ENCODE peak calls at places on chromosomes 11 and 22, in seven cellular contexts. X is GM12891, O is GM12878, Y is SK-N-SH, H is HepG2, K is H1, M is K562. E is an unnamed sample.

GRCh38 chr11:121328967-121329653 is 36.5 kb downstream of the SC5D start:
- DNase-seq in X (no peak), O (no peak), Y (no peak), H (no peak), K (no peak), M (no peak), E (no peak)

GRCh38 chr11:2807801-2808241 is 77.8 kb downstream of the CDKN1C start:
- DNase-seq in X (no peak), O (no peak), Y (no peak), H (no peak), K (no peak), M (no peak), E (no peak)

GRCh38 chr11:44010789-44011251 is 37.0 kb upstream of the ACCSL start:
- DNase-seq in X (no peak), O (no peak), Y (no peak), H (no peak), K (no peak), M (no peak), E (no peak)

GRCh38 chr11:75339685-75340409 is 11.6 kb downstream of the ARRB1 start:
- DNase-seq in X (no peak), O (peak; percentile 43), Y (no peak), H (no peak), K (no peak), M (no peak), E (no peak)

GRCh38 chr11:7246179-7246578 is 5.5 kb upstream of the SYT9 start:
- DNase-seq in X (no peak), O (no peak), Y (no peak), H (no peak), K (no peak), M (no peak), E (no peak)

GRCh38 chr11:115304774-115305472 is 199.3 kb downstream of the CADM1 start:
- DNase-seq in X (no peak), O (no peak), Y (peak; percentile 13), H (no peak), K (no peak), M (no peak), E (no peak)

GRCh38 chr11:106681435-106681834 is 336.8 kb downstream of the GUCY1A2 start:
- DNase-seq in X (no peak), O (no peak), Y (no peak), H (no peak), K (no peak), M (no peak), E (no peak)

GRCh38 chr11:42770444-42771065 is 541.2 kb upstream of the API5 start:
- DNase-seq in X (peak; percentile 20), O (no peak), Y (peak; percentile 17), H (peak; percentile 30), K (peak; percentile 49), M (peak; percentile 8), E (peak; percentile 4)

GRCh38 chr11:72789493-72790131 is 4.2 kb downstream of the STARD10 start:
- DNase-seq in X (no peak), O (no peak), Y (peak; percentile 40), H (no peak), K (no peak), M (no peak), E (no peak)

GRCh38 chr11:19868871-19869270 is 156.2 kb downstream of the NAV2 start:
- DNase-seq in X (no peak), O (no peak), Y (no peak), H (no peak), K (no peak), M (no peak), E (no peak)

GRCh38 chr11:84923489-84923888 is 703.7 kb downstream of the DLG2 start:
- DNase-seq in X (no peak), O (no peak), Y (no peak), H (no peak), K (no peak), M (no peak), E (no peak)

GRCh38 chr22:22769434-22770279 is 118.0 kb upstream of the IGLL5 start:
- DNase-seq in X (no peak), O (no peak), Y (no peak), H (no peak), K (no peak), M (no peak), E (no peak)

GRCh38 chr22:49087163-49087562 is 740.5 kb downstream of the BRD1 start:
- DNase-seq in X (no peak), O (no peak), Y (no peak), H (no peak), K (no peak), M (no peak), E (no peak)

GRCh38 chr11:130706572-130706971 is 209.7 kb downstream of the SNX19 start:
- DNase-seq in X (no peak), O (no peak), Y (no peak), H (no peak), K (no peak), M (no peak), E (no peak)

GRCh38 chr11:58923300-58923788 is 15.9 kb upstream of the GLYATL1 start:
- DNase-seq in X (no peak), O (no peak), Y (peak; percentile 13), H (peak; percentile 13), K (peak; percentile 57), M (peak; percentile 41), E (no peak)

GRCh38 chr11:8593935-8594909 is at the start of gene STK33:
- DNase-seq in X (peak; percentile 80), O (no peak), Y (peak; percentile 85), H (peak; percentile 43), K (peak; percentile 88), M (no peak), E (peak; percentile 78)

GRCh38 chr22:18984564-18984963 is 48.5 kb upstream of the PRODH start:
- DNase-seq in X (no peak), O (no peak), Y (no peak), H (no peak), K (no peak), M (no peak), E (no peak)

GRCh38 chr11:5624489-5625278 is at the start of gene TRIM34:
- DNase-seq in X (peak; percentile 67), O (peak; percentile 90), Y (no peak), H (no peak), K (peak; percentile 53), M (peak; percentile 76), E (peak; percentile 64)

GRCh38 chr22:38262051-38262795 is 10.6 kb downstream of the TMEM184B start:
- DNase-seq in X (no peak), O (no peak), Y (peak; percentile 29), H (peak; percentile 54), K (peak; percentile 84), M (peak; percentile 50), E (peak; percentile 64)

DNA sequence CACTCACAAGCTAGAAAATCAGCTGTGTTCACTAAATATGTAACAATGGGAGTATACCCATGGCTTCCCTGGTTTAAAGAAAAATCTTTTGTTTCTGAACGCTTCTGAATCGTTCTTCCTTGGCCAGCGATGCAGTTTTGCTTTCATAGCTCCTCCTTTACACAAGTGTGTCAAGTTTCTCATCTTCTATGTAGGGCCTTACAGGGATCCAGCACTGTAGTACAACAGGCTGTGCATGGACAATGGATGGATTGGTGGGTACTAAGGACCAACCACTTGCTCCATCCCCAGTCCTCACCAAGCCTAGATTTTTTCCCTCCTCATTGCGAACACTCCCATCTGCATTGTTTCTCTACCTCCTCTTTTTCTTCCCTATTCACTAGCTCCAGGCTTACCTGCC is 24.3 kb upstream of the POU2AF2 start:
- DNase-seq in X (no peak), O (no peak), Y (no peak), H (no peak), K (no peak), M (no peak), E (no peak)
- TF ChIP-seq POLR2AphosphoS5 in X (no peak), O (no peak), Y (no peak), H (no peak), K (no peak), M (no peak), E (no peak)

GRCh38 chr11:110356769-110357671 is 60.6 kb upstream of the RDX start:
- DNase-seq in X (no peak), O (no peak), Y (no peak), H (peak; percentile 84), K (no peak), M (no peak), E (no peak)
- TF ChIP-seq TAF1 in X (no peak), O (no peak), Y (no peak), H (no peak), K (no peak), M (no peak), E (no peak)

GRCh38 chr22:25747245-25747944 is 5.4 kb downstream of the MYO18B start:
- DNase-seq in X (no peak), O (no peak), Y (peak; percentile 85), H (peak; percentile 35), K (no peak), M (peak; percentile 77), E (no peak)

GRCh38 chr22:25742918-25743708 is 1.1 kb downstream of the MYO18B start:
- DNase-seq in X (no peak), O (no peak), Y (no peak), H (no peak), K (no peak), M (peak; percentile 43), E (no peak)

GRCh38 chr22:25746012-25746373 is 4.0 kb downstream of the MYO18B start:
- DNase-seq in X (no peak), O (no peak), Y (peak; percentile 78), H (no peak), K (no peak), M (no peak), E (no peak)

GRCh38 chr22:25745341-25746011 is 3.5 kb downstream of the MYO18B start:
- DNase-seq in X (no peak), O (no peak), Y (no peak), H (no peak), K (no peak), M (no peak), E (no peak)

DNA sequence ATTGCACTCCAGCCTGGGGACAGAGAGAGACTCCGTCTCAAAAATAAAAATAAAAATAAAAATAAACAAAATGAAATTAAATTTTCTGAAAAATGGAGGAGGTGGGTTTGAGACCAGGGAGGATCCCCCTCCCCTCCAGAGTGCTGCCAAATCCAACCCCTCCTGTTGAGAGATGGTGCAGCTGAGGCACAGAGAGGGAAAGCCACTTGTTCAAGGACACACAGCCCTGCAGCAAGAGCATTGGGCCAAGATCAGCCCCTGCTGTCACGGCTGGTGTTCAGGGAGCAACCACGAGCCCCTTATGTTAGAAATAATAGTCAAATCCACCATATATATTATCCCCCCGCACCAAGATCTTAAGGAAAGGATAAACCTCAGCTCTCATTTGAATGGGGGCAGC is 2.7 kb downstream of the MYO18B start:
- DNase-seq in X (no peak), O (no peak), Y (no peak), H (no peak), K (no peak), M (no peak), E (no peak)
- TF ChIP-seq POLR2AphosphoS5 in X (no peak), O (no peak), Y (no peak), H (no peak), K (no peak), M (no peak), E (no peak)

DNA sequence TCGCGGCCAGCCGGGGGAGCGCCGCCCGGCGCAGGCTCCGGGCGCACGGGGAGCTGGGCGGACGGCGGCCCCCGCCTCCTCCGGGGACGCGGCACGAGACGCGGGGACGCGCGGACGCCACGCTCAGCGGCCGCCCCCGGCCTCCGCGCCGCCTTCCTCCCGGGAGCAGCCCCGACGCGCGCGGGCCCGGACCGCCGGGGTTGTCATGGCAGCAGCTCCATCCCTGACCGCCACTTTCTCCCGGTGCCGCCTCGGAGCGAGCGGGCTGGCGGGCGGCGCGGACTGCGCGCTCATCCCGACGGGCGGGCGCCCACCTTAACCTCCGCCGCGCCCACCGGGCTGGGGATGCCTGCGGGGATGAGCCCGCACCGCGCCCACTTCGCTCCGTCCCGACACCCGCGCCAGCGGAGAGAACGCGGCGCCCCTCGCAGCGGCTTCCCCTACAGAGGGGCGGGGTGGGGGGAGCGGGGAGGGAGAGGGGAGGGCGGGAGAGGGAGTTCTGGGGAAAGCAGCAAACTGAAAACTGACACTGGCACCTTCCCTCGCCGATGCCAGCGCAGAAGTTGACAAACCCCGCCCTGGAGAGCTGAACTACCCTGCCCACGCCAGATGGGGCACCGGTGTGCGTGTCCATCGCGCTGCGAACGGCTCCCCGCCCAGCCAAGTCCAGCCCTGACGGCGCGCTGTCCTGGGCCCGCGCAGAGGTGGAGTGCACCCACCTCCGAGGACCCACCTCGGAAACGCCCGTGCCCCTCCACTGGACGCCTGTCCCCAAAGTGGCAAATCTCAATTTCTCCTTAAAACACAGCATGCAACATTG is 588.4 kb downstream of the OPCML start:
- DNase-seq in X (no peak), O (no peak), Y (peak; percentile 70), H (no peak), K (peak; percentile 72), M (no peak), E (no peak)
- TF ChIP-seq TAF1 in X (no peak), O (no peak), Y (no peak), H (no peak), K (no peak), M (no peak), E (no peak)